ENCODE peak calls at places on chromosomes 7 and 10, in six cellular contexts. V is uterus, O is foreskin fibroblast, T is fibroblast of pulmonary artery, M is endothelial cell, J is fibroblast of the aortic adventitia. D is an unnamed sample.

GRCh38 chr10:98268694-98269386 is 846 bp upstream of the LOXL4 start:
- DNase-seq in O (peak; percentile 45), T (peak; percentile 20), J (peak; percentile 39), V (no peak), M (no peak), D (no peak)

GRCh38 chr7:24668922-24669635 is 88.2 kb downstream of the GSDME start:
- DNase-seq in T (peak; percentile 16), J (peak; percentile 23), V (no peak), O (peak; percentile 65), M (no peak), D (no peak)

GRCh38 chr7:132656846-132657776 is 80.8 kb upstream of the PLXNA4 start:
- DNase-seq in J (peak; percentile 9), T (peak; percentile 30), M (no peak), V (no peak), O (peak; percentile 29), D (no peak)

GRCh38 chr10:35259769-35260397 is 76.4 kb upstream of the CCNY start:
- DNase-seq in V (no peak), J (peak; percentile 82), O (peak; percentile 94), T (peak; percentile 78), M (no peak), D (no peak)

GRCh38 chr7:29375641-29376562 is 181.3 kb downstream of the CHN2 start:
- DNase-seq in M (no peak), T (no peak), O (peak; percentile 6), J (peak; percentile 7), V (no peak), D (no peak)

GRCh38 chr7:78562191-78562590 is 763.6 kb downstream of the PHTF2 start:
- DNase-seq in M (no peak), T (no peak), J (no peak), O (no peak), V (no peak), D (no peak)

GRCh38 chr10:29598861-29599311 is 35.9 kb downstream of the SVIL start:
- DNase-seq in V (peak; percentile 50), J (peak; percentile 98), O (peak; percentile 88), T (peak; percentile 79), M (no peak), D (no peak)

GRCh38 chr10:92689663-92690210 is at the start of gene HHEX:
- DNase-seq in J (peak; percentile 64), M (peak; percentile 70), O (peak; percentile 84), V (peak; percentile 22), T (peak; percentile 82), D (peak; percentile 84)

GRCh38 chr7:336810-337566 is 47.0 kb downstream of the FOXL3 start:
- DNase-seq in O (no peak), M (no peak), T (no peak), V (no peak), J (no peak), D (no peak)

GRCh38 chr7:53602817-53603418 is 567.5 kb downstream of the POM121L12 start:
- DNase-seq in M (no peak), T (no peak), V (no peak), O (no peak), J (no peak), D (no peak)

GRCh38 chr7:123594813-123595241 is 6.8 kb upstream of the ASB15 start:
- DNase-seq in O (peak; percentile 20), M (peak; percentile 12), J (no peak), T (no peak), V (no peak), D (peak; percentile 24)

GRCh38 chr7:141132671-141133070 is 58.8 kb downstream of the TMEM178B start:
- DNase-seq in J (no peak), M (no peak), O (no peak), V (no peak), T (no peak), D (no peak)

GRCh38 chr7:151432658-151433521 is 7.1 kb downstream of the CRYGN start:
- DNase-seq in T (no peak), M (no peak), V (no peak), O (no peak), J (no peak), D (no peak)
- TF ChIP-seq CTCF in T (peak; percentile 7), M (no peak), V (no peak), O (no peak), J (peak; percentile 29), D (no peak)

GRCh38 chr10:15439381-15439837 is 68.3 kb upstream of the FAM171A1 start:
- DNase-seq in M (peak; percentile 42), T (peak; percentile 76), V (peak; percentile 63), J (peak; percentile 95), O (peak; percentile 32), D (no peak)
- TF ChIP-seq CTCF in M (no peak), T (peak; percentile 67), V (no peak), J (peak; percentile 79), O (peak; percentile 36), D (peak; percentile 40)

GRCh38 chr7:23470290-23471089 is at the start of gene IGF2BP3:
- DNase-seq in T (peak; percentile 98), M (peak; percentile 86), V (no peak), O (peak; percentile 98), J (peak; percentile 95), D (no peak)
- TF ChIP-seq CTCF in T (no peak), M (no peak), V (no peak), O (no peak), J (no peak), D (no peak)

GRCh38 chr7:3725660-3726059 is 424.6 kb downstream of the SDK1 start:
- DNase-seq in V (no peak), T (no peak), M (no peak), O (no peak), J (no peak), D (no peak)

GRCh38 chr7:3725145-3725544 is 424.1 kb downstream of the SDK1 start:
- DNase-seq in T (peak; percentile 50), O (no peak), M (no peak), J (no peak), V (peak; percentile 29), D (no peak)

GRCh38 chr7:3721422-3721821 is 420.4 kb downstream of the SDK1 start:
- DNase-seq in O (no peak), V (no peak), T (no peak), M (no peak), J (no peak), D (no peak)

DNA sequence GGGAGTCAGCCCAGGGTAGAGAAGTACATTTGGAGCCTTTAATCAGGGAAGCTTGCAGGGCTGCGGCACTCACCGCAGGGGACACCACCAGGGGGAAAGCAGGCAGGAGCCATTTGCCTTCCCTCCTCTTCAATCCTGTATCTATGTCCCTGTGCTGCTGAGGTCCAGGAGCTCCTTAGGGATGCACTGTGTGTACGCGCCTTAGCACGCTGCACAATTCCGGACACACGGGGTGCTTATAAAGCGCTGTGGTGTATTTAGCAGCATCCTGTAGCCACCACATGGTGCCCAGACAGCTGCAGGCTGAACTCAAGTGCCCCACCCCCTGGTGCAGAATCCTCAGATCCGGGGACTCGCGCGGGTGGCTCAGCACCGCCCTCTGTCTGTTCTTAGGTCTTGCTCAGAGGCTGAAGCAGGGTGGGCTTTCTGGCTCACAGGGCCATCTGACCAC is 421.4 kb downstream of the SDK1 start:
- DNase-seq in M (peak; percentile 16), J (no peak), T (peak; percentile 20), V (no peak), O (peak; percentile 60), D (no peak)
- TF ChIP-seq CTCF in M (no peak), J (no peak), T (peak; percentile 25), V (no peak), O (no peak), D (no peak)